ENCODE peak calls at places on chromosomes 5 and 9, in four cellular contexts. One of them, this sample, is unnamed. For H3K9me3 and H3K4me1, the result is how much of the 10 kb centered on the place peaks cover.

GRCh38 chr9:68904454-68904853 is 109.5 kb downstream of the PRKACG start:
- DNase-seq in Peyer's patch: no peak
- DNase-seq in adrenal gland: no peak
- DNase-seq in heart left ventricle: no peak
- DNase-seq in this sample: no peak

GRCh38 chr9:105633373-105633772 is 28.9 kb upstream of the TAL2 start:
- DNase-seq in Peyer's patch: no peak
- DNase-seq in adrenal gland: no peak
- DNase-seq in heart left ventricle: no peak
- DNase-seq in this sample: no peak

GRCh38 chr9:34177906-34178697 is 741 bp upstream of the UBAP1 start:
- DNase-seq in Peyer's patch: no peak
- DNase-seq in adrenal gland: peak
- DNase-seq in heart left ventricle: no peak
- DNase-seq in this sample: no peak

GRCh38 chr5:10162468-10162867 is 87.2 kb downstream of the ATPSCKMT start:
- DNase-seq in Peyer's patch: no peak
- DNase-seq in adrenal gland: no peak
- DNase-seq in heart left ventricle: no peak
- DNase-seq in this sample: no peak

GRCh38 chr9:503331-503730 is 288.7 kb downstream of the DOCK8 start:
- DNase-seq in Peyer's patch: no peak
- DNase-seq in adrenal gland: no peak
- DNase-seq in heart left ventricle: no peak
- DNase-seq in this sample: no peak

GRCh38 chr5:173940269-173940668 is 48.7 kb upstream of the C5orf47 start:
- DNase-seq in Peyer's patch: no peak
- DNase-seq in adrenal gland: no peak
- DNase-seq in heart left ventricle: no peak
- DNase-seq in this sample: no peak

GRCh38 chr5:53170748-53171349 is 61.3 kb upstream of the MOCS2 start:
- DNase-seq in Peyer's patch: no peak
- DNase-seq in adrenal gland: no peak
- DNase-seq in heart left ventricle: no peak
- DNase-seq in this sample: no peak

GRCh38 chr9:91764661-91765060 is 185.4 kb downstream of the ROR2 start:
- DNase-seq in Peyer's patch: no peak
- DNase-seq in adrenal gland: no peak
- DNase-seq in heart left ventricle: no peak
- DNase-seq in this sample: no peak

GRCh38 chr9:70449461-70449860 is 35.0 kb upstream of the KLF9 start:
- DNase-seq in Peyer's patch: no peak
- DNase-seq in adrenal gland: no peak
- DNase-seq in heart left ventricle: no peak
- DNase-seq in this sample: no peak

GRCh38 chr5:170434953-170435605 is 45.9 kb upstream of the KCNMB1 start:
- DNase-seq in Peyer's patch: peak
- DNase-seq in adrenal gland: peak
- DNase-seq in heart left ventricle: peak
- DNase-seq in this sample: peak

GRCh38 chr9:133522073-133522910 is 2.5 kb downstream of the MYMK start:
- DNase-seq in Peyer's patch: no peak
- DNase-seq in adrenal gland: no peak
- DNase-seq in heart left ventricle: peak
- DNase-seq in this sample: no peak

GRCh38 chr5:64874753-64875152 is 106.0 kb downstream of the CWC27 start:
- DNase-seq in Peyer's patch: no peak
- DNase-seq in adrenal gland: no peak
- DNase-seq in heart left ventricle: no peak
- DNase-seq in this sample: no peak

GRCh38 chr5:146788918-146789317 is 89.6 kb downstream of the PPP2R2B start:
- DNase-seq in Peyer's patch: no peak
- DNase-seq in adrenal gland: no peak
- DNase-seq in heart left ventricle: no peak
- DNase-seq in this sample: no peak

GRCh38 chr5:113331201-113331551 is 103.6 kb downstream of the TSSK1B start:
- DNase-seq in Peyer's patch: no peak
- DNase-seq in adrenal gland: no peak
- DNase-seq in heart left ventricle: no peak
- DNase-seq in this sample: no peak

GRCh38 chr5:105639068-105639467 is 2031.7 kb downstream of the EFNA5 start:
- DNase-seq in Peyer's patch: no peak
- DNase-seq in adrenal gland: no peak
- DNase-seq in heart left ventricle: peak
- DNase-seq in this sample: no peak

GRCh38 chr9:113548221-113549041 is 84.9 kb downstream of the RGS3 start:
- DNase-seq in Peyer's patch: no peak
- DNase-seq in adrenal gland: peak
- DNase-seq in heart left ventricle: peak
- DNase-seq in this sample: peak

GRCh38 chr5:142816577-142816976 is 46.4 kb downstream of the ARHGAP26 start:
- DNase-seq in Peyer's patch: no peak
- DNase-seq in adrenal gland: peak
- DNase-seq in heart left ventricle: peak
- DNase-seq in this sample: peak

GRCh38 chr9:108687360-108687981 is 168.3 kb downstream of the ACTL7B start:
- DNase-seq in Peyer's patch: no peak
- DNase-seq in adrenal gland: no peak
- DNase-seq in heart left ventricle: no peak
- DNase-seq in this sample: no peak

GRCh38 chr5:178780581-178781498 is 50.4 kb upstream of the ZNF354A start:
- DNase-seq in Peyer's patch: no peak
- DNase-seq in adrenal gland: no peak
- DNase-seq in heart left ventricle: no peak
- DNase-seq in this sample: no peak

GRCh38 chr5:35771321-35771720 is 85.4 kb upstream of the IL7R start:
- DNase-seq in Peyer's patch: no peak
- DNase-seq in adrenal gland: no peak
- DNase-seq in heart left ventricle: no peak
- DNase-seq in this sample: no peak

GRCh38 chr5:58595952-58596351 is 13.1 kb downstream of the RAB3C start:
- DNase-seq in Peyer's patch: no peak
- DNase-seq in adrenal gland: no peak
- DNase-seq in heart left ventricle: no peak
- DNase-seq in this sample: no peak

DNA sequence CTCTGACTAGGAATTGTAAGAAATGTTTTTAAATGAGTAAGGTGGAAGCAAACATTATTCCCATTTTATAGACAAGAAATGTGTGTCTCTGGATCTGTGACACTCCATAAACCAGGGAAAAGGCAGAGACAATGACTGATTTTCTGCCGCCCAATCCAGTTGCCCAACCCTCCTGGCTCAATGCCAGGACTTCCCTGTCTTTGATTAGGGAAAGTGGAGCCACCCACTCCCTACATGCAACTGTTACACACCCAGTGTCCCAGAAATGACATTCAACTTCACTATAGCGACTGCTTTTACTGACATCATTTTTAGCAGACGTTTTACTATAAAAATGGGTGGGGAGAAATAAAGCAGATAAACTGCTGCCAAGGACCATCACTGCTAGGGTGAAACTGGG is 79.7 kb downstream of the THBS4 start:
- DNase-seq in Peyer's patch: no peak
- DNase-seq in adrenal gland: no peak
- DNase-seq in heart left ventricle: no peak
- DNase-seq in this sample: no peak
- H3K9me3 ChIP-seq in Peyer's patch: under half
- H3K9me3 ChIP-seq in adrenal gland: under half
- H3K9me3 ChIP-seq in heart left ventricle: under half
- H3K9me3 ChIP-seq in this sample: under half

DNA sequence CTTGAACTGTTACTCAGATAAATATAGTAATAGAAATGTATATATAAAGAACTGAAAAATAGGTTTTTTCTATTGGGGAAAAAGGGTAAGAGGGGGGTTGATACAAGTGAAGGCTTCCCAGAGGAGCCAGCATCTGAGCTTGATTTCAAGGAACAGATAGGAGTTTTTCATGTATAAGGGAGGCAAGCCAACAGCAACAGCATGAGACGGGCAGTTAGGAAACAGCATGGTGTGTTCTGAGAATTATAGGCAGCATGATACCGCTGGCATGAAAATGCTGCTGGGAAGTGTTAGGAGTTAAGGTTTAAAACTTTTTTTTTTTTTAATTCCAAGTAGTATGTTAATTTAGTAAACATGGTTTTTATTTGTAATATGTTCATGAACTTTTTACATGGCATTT is 9.6 kb downstream of the CDC37L1 start:
- DNase-seq in Peyer's patch: no peak
- DNase-seq in adrenal gland: no peak
- DNase-seq in heart left ventricle: no peak
- DNase-seq in this sample: no peak
- H3K4me1 ChIP-seq in Peyer's patch: under half
- H3K4me1 ChIP-seq in adrenal gland: under half
- H3K4me1 ChIP-seq in heart left ventricle: under half
- H3K4me1 ChIP-seq in this sample: under half

DNA sequence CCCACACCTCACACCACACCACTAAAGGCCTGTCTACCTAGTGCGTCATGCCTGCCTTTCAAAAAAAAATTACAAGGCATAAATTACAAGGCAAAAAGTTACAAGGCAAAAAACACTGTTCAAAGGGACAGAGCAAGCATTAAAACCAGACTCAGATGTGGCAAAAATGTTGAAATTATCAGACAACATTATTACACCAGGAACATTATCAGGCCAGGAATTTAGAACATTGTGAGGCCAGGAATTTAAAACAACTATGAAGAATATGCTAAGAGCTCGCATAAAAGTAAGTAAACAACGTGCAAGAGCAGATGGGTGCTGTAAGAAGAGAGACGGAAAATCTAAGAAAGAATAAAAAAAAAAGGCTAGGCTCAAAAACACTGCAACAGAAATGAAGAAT is 18.2 kb upstream of the MLANA start:
- DNase-seq in Peyer's patch: no peak
- DNase-seq in adrenal gland: no peak
- DNase-seq in heart left ventricle: no peak
- DNase-seq in this sample: no peak
- H3K27ac ChIP-seq in Peyer's patch: no peak
- H3K27ac ChIP-seq in adrenal gland: peak
- H3K27ac ChIP-seq in heart left ventricle: no peak
- H3K27ac ChIP-seq in this sample: no peak

DNA sequence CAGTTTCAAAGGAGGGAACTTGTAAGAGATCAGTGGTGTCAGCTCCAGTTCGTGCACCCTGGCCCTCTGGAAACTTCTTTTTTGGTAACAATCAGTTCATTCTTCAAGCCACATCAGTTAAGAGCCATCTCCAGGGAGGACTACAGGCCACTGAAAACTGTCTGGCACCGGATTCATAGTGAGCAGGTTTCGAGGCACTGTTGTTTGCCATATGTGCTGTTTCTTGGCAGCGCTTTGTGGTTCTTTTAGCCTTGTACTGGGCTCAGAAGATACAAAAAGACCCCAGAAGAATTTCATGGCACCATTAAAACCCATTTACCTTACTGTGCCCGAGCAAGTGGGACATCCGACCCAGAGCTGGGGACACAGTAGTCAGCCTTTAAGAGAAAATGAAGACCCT is 68.5 kb downstream of the OTULIN start:
- DNase-seq in Peyer's patch: no peak
- DNase-seq in adrenal gland: no peak
- DNase-seq in heart left ventricle: no peak
- DNase-seq in this sample: no peak
- H3K9me3 ChIP-seq in Peyer's patch: under half
- H3K9me3 ChIP-seq in adrenal gland: under half
- H3K9me3 ChIP-seq in heart left ventricle: under half
- H3K9me3 ChIP-seq in this sample: under half

GRCh38 chr5:96615223-96615622 is 47.0 kb upstream of the CAST start:
- DNase-seq in Peyer's patch: no peak
- DNase-seq in adrenal gland: no peak
- DNase-seq in heart left ventricle: no peak
- DNase-seq in this sample: no peak
- H3K4me1 ChIP-seq in Peyer's patch: under half
- H3K4me1 ChIP-seq in adrenal gland: under half
- H3K4me1 ChIP-seq in heart left ventricle: under half
- H3K4me1 ChIP-seq in this sample: under half

DNA sequence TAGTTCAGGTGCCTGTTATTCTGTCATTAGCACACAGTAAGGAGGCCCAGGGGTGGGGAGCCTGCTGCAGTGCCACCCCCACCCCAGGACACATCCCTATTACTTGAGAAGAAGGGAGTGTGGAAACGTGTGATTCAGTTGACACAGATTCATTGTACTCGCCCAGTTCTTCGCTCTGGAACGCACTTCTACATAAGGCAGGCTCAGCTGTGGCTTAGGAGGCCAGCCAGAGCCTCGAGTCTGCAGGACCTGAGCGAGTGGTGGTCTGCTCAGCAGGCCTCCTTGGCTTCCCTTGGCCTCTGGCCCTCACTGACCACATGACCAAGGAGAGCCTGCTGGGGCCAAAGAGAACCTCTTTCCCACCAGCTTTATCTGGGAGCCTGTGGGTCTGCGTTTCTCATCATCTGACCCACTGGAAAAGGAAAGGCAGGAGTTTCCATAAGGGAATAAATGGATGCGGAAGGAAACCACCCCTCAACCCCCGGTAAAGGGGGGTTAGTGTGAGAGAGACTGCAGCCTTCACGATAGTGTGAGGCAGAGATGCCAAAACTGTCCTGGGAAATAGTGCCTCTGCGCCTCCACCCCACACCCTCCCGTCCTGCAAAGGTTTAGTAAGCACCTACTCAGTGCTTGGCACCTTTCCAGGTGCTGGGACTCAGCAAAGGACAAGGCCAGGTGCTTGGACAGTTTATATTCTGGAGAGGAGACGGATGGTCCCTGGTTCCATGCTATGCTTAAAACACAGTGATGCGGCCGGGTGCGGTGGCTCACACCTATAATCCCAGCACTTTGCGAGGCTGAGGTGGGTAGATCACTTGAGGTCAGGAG is 73.7 kb downstream of the PPARGC1B start:
- DNase-seq in Peyer's patch: no peak
- DNase-seq in adrenal gland: no peak
- DNase-seq in heart left ventricle: peak
- DNase-seq in this sample: no peak
- H3K27ac ChIP-seq in Peyer's patch: no peak
- H3K27ac ChIP-seq in adrenal gland: no peak
- H3K27ac ChIP-seq in heart left ventricle: peak
- H3K27ac ChIP-seq in this sample: no peak

DNA sequence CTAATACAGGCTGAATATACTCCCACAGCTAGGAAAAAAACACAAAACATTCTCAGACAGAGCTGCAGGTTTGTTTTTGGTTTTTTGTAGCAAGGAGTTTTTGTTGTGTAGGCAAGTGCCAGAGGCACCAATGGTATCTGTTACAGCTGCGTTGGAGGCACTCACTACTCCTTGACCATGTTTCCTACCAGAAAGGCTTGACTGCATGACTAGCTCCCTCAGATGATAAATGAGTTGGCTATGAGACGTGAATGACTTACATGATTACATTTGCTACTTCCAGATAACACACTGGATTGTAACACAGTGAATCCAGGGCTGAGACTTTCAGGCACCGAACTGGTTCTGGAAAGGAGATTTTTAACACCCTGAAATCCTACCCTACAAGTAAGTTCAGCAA is 18.8 kb downstream of the GZMK start:
- DNase-seq in Peyer's patch: no peak
- DNase-seq in adrenal gland: no peak
- DNase-seq in heart left ventricle: no peak
- DNase-seq in this sample: no peak
- H3K9me3 ChIP-seq in Peyer's patch: under half
- H3K9me3 ChIP-seq in adrenal gland: under half
- H3K9me3 ChIP-seq in heart left ventricle: under half
- H3K9me3 ChIP-seq in this sample: under half

This sample was measured in upper lobe of right lung.